ENCODE peak calls at places on chromosomes 5 and 9, in eight cellular contexts. S is cardiac muscle cell, Q is HL-60, A is PC-3, I is mammary epithelial cell, U is psoas muscle, R is GM23338, T is SK-N-SH. N is an unnamed sample. For H3K27me3, the result is how much of the 10 kb centered on the place peaks cover.

GRCh38 chr5:138035605-138036537 is 3.0 kb upstream of the FAM13B start:
- DNase-seq in S (peak), Q (peak), A (peak), I (peak), U (peak), R (peak), T (peak), N (peak)

GRCh38 chr5:54990751-54991349 is 5.5 kb upstream of the ESM1 start:
- DNase-seq in S (no peak), Q (no peak), A (peak), I (peak), U (no peak), R (no peak), T (no peak), N (no peak)

GRCh38 chr5:126624534-126624933 is 23.8 kb downstream of the PHAX start:
- DNase-seq in S (no peak), Q (no peak), A (peak), I (peak), U (no peak), R (no peak), T (no peak), N (no peak)

GRCh38 chr5:57037355-57037754 is 85.4 kb upstream of the MIER3 start:
- DNase-seq in S (no peak), Q (no peak), A (no peak), I (no peak), U (no peak), R (peak), T (peak), N (peak)

GRCh38 chr5:77651343-77651742 is 12.8 kb upstream of the OTP start:
- DNase-seq in S (no peak), Q (no peak), A (no peak), I (no peak), U (no peak), R (no peak), T (no peak), N (no peak)

GRCh38 chr5:59169101-59169767 is 586.4 kb downstream of the RAB3C start:
- DNase-seq in S (no peak), Q (no peak), A (no peak), I (no peak), U (no peak), R (no peak), T (no peak), N (no peak)

GRCh38 chr5:54304031-54304430 is 6.3 kb downstream of the ARL15 start:
- DNase-seq in S (no peak), Q (peak), A (no peak), I (no peak), U (no peak), R (no peak), T (no peak), N (no peak)

GRCh38 chr5:3197699-3198098 is 397.9 kb upstream of the IRX1 start:
- DNase-seq in S (peak), Q (no peak), A (no peak), I (no peak), U (no peak), R (peak), T (no peak), N (no peak)

GRCh38 chr5:476102-476813 is 33.3 kb downstream of the EXOC3 start:
- DNase-seq in S (no peak), Q (no peak), A (no peak), I (no peak), U (peak), R (no peak), T (no peak), N (no peak)

GRCh38 chr9:2016411-2017208 is 1.5 kb downstream of the SMARCA2 start:
- DNase-seq in S (peak), Q (peak), A (peak), I (peak), U (peak), R (peak), T (peak), N (peak)

GRCh38 chr9:109717342-109717741 is 62.7 kb upstream of the PALM2AKAP2 start:
- DNase-seq in S (no peak), Q (no peak), A (no peak), I (peak), U (no peak), R (no peak), T (no peak), N (no peak)

GRCh38 chr9:121675969-121676822 is 24.8 kb downstream of the DAB2IP start:
- DNase-seq in S (peak), Q (no peak), A (no peak), I (no peak), U (peak), R (no peak), T (peak), N (no peak)

GRCh38 chr5:110086658-110087388 is 397.1 kb downstream of the MAN2A1 start:
- DNase-seq in S (no peak), Q (no peak), A (peak), I (peak), U (peak), R (no peak), T (no peak), N (peak)

GRCh38 chr9:91486699-91487497 is 63.3 kb upstream of the NFIL3 start:
- DNase-seq in S (no peak), Q (no peak), A (no peak), I (no peak), U (no peak), R (no peak), T (no peak), N (no peak)

GRCh38 chr9:87898151-87898550 is 15.5 kb downstream of the SPATA31E1 start:
- DNase-seq in S (no peak), Q (no peak), A (peak), I (peak), U (no peak), R (no peak), T (no peak), N (no peak)

GRCh38 chr5:103057208-103058130 is 62.5 kb downstream of the GIN1 start:
- DNase-seq in S (no peak), Q (no peak), A (peak), I (peak), U (no peak), R (no peak), T (no peak), N (no peak)

GRCh38 chr5:119267958-119268386 is 87.8 kb upstream of the TNFAIP8 start:
- DNase-seq in S (peak), Q (peak), A (peak), I (peak), U (peak), R (peak), T (peak), N (peak)

GRCh38 chr5:34673463-34674125 is 17.5 kb downstream of the RAI14 start:
- DNase-seq in S (no peak), Q (no peak), A (peak), I (no peak), U (no peak), R (no peak), T (no peak), N (no peak)

GRCh38 chr5:164202338-164202737 is 696.9 kb downstream of the MAT2B start:
- DNase-seq in S (no peak), Q (no peak), A (no peak), I (no peak), U (no peak), R (no peak), T (no peak), N (no peak)

GRCh38 chr5:137071941-137072340 is 427.2 kb downstream of the SPOCK1 start:
- DNase-seq in S (no peak), Q (no peak), A (peak), I (no peak), U (no peak), R (no peak), T (no peak), N (no peak)

GRCh38 chr9:95874989-95875304 is 544 bp upstream of the ERCC6L2 start:
- DNase-seq in S (peak), Q (peak), A (no peak), I (peak), U (peak), R (peak), T (peak), N (peak)

GRCh38 chr9:84670801-84671153 is 1.2 kb downstream of the NTRK2 start:
- DNase-seq in S (no peak), Q (no peak), A (no peak), I (no peak), U (no peak), R (no peak), T (no peak), N (no peak)
- H3K27me3 ChIP-seq in S (half or more), Q (under half), A (under half), I (under half), U (half or more), R (half or more), T (under half), N (under half)

GRCh38 chr5:153489611-153490010 is 859 bp upstream of the GRIA1 start:
- DNase-seq in S (no peak), Q (no peak), A (peak), I (peak), U (no peak), R (no peak), T (no peak), N (no peak)
- H3K27ac ChIP-seq in S (no peak), Q (no peak), A (no peak), I (no peak), U (no peak), R (no peak), T (no peak), N (peak)

GRCh38 chr5:128536861-128537305 is 1.2 kb downstream of the FBN2 start:
- DNase-seq in S (no peak), Q (no peak), A (no peak), I (no peak), U (no peak), R (peak), T (peak), N (no peak)
- TF ChIP-seq CTCF in S (no peak), Q (no peak), A (no peak), I (no peak), U (no peak), R (peak), T (no peak), N (no peak)

DNA sequence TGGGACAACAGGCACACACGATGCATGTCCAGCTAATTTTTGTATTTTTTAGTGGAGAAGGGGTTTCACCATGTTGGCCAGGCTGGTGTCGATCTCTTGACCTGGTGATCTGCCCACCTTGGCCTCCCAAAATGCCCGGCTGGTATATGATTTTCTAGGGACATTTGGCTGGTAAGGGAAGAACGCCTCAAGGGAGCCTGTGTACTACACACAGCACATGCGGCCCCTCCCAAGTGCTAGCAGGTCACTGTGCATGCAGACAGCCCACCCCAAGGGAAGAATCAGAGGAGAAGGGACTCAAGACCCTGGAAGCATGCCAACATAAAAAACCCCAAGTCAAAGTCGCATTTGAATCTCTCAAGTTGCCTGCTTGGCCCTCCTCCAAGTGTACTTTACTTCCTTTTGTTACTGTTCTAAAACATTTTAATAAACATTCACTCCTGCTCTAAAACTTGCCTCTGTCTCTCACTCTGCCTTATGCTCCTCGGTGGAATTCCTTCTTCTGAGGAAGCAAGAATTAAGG is 24.3 kb upstream of the OTULINL start:
- DNase-seq in S (no peak), Q (no peak), A (no peak), I (no peak), U (no peak), R (no peak), T (no peak), N (no peak)
- H3K27me3 ChIP-seq in S (under half), Q (under half), A (under half), I (under half), U (under half), R (under half), T (under half), N (under half)

GRCh38 chr5:127985811-127986325 is 97.7 kb upstream of the SLC12A2 start:
- DNase-seq in S (no peak), Q (no peak), A (no peak), I (no peak), U (no peak), R (no peak), T (no peak), N (no peak)

GRCh38 chr5:127993476-127993875 is 90.1 kb upstream of the SLC12A2 start:
- DNase-seq in S (no peak), Q (no peak), A (no peak), I (no peak), U (no peak), R (no peak), T (no peak), N (no peak)

GRCh38 chr5:127994087-127994660 is 89.4 kb upstream of the SLC12A2 start:
- DNase-seq in S (no peak), Q (no peak), A (no peak), I (no peak), U (no peak), R (no peak), T (no peak), N (no peak)

GRCh38 chr5:127987354-127988148 is 96.0 kb upstream of the SLC12A2 start:
- DNase-seq in S (no peak), Q (no peak), A (no peak), I (no peak), U (no peak), R (no peak), T (no peak), N (no peak)

GRCh38 chr5:127988149-127988755 is 95.3 kb upstream of the SLC12A2 start:
- DNase-seq in S (no peak), Q (no peak), A (peak), I (peak), U (no peak), R (no peak), T (no peak), N (no peak)
- H3K27ac ChIP-seq in S (no peak), Q (no peak), A (peak), I (peak), U (no peak), R (no peak), T (peak), N (no peak)

DNA sequence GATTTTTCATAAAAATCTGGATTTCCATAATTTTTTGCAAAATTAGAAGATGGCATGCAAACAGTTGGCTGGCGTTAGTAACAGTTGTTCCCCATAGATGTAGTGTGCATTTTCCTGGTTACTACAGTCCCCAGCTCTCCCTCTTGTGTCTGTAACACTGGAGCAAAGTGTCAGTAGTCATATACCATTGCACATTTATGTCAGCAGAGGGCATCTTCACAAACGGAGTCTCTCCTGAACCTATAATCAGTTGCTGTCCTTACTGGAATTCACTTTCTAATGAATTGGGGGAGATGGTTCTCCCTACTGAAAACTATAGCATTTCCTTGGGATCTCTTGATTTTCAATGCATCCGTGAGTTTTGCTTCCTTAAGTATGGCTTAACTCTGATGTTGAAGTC is 44.7 kb upstream of the DMAC1 start:
- DNase-seq in S (peak), Q (peak), A (no peak), I (no peak), U (no peak), R (peak), T (peak), N (no peak)
- TF ChIP-seq CTCF in S (peak), Q (peak), A (no peak), I (peak), U (no peak), R (peak), T (peak), N (peak)

DNA sequence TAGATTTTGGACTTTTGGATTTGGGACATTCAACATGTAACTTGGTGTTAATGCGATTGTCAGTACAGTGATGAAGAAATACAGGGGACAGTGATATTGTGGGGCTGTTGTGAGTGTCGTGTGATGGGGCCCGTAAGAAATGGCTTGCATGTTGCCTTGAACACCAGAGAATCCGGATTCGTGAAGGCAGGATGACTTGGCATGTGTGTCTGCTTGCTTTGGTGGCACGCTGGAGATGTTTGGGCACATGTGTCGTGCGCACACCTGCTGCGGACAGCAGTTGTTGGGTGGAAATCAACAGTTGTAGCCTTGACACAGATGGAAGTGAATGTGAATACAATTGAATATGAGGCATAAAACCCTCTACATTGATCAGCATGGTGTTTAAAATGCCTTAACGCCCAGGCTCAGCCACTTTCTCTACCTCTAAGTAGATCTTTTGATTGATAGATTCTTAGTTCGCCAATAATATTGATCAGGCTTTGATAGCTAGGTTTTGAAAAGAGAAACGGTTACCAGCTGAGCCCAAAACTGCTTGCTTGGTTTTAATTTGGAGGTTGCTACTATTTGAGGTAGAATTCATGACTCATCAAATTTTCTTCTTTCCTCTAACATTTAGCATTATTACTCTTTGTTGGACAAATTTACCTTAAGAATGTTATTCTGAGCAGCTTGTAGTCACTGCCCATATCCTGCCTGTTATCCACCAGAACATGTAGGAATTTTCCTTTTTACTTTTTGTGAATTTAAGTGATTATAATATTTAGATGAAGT is 94.4 kb downstream of the TRIO start:
- DNase-seq in S (no peak), Q (no peak), A (no peak), I (no peak), U (no peak), R (no peak), T (no peak), N (no peak)
- H3K27me3 ChIP-seq in S (under half), Q (under half), A (under half), I (under half), U (under half), R (under half), T (under half), N (under half)

GRCh38 chr9:136430591-136431234 is 8.9 kb downstream of the INPP5E start:
- DNase-seq in S (no peak), Q (no peak), A (no peak), I (no peak), U (no peak), R (no peak), T (no peak), N (no peak)
- H3K27ac ChIP-seq in S (no peak), Q (no peak), A (no peak), I (no peak), U (no peak), R (no peak), T (no peak), N (no peak)